ENCODE peak calls at places on chromosomes 2 and 18, in six cellular contexts. Z, B, C, Y, K and W are unnamed samples. For H3K27me3, the result is how much of the 10 kb centered on the place peaks cover.

GRCh38 chr2:42458396-42458795 is 35.4 kb downstream of the KCNG3 start:
- DNase-seq in Z (no peak), B (no peak), Y (no peak), C (no peak), K (no peak), W (no peak)

GRCh38 chr2:12967804-12968203 is 251.1 kb downstream of the TRIB2 start:
- DNase-seq in B (no peak), Y (no peak), K (no peak), C (peak), Z (no peak), W (no peak)

GRCh38 chr18:75607701-75608100 is 180.2 kb upstream of the SMIM21 start:
- DNase-seq in B (no peak), K (no peak), C (no peak), Y (no peak), Z (no peak), W (no peak)

GRCh38 chr2:11043245-11043644 is 112.0 kb upstream of the SLC66A3 start:
- DNase-seq in Z (no peak), C (no peak), K (no peak), Y (peak), B (no peak), W (no peak)

GRCh38 chr2:24683408-24683807 is 109.8 kb downstream of the PTRHD1 start:
- DNase-seq in K (no peak), B (no peak), Y (no peak), Z (no peak), C (no peak), W (no peak)

GRCh38 chr2:69509011-69509749 is 71.9 kb upstream of the NFU1 start:
- DNase-seq in Z (no peak), Y (no peak), K (no peak), B (no peak), C (no peak), W (no peak)

GRCh38 chr2:181780159-181781081 is 100.1 kb upstream of the NEUROD1 start:
- DNase-seq in B (no peak), Z (no peak), C (no peak), Y (no peak), K (no peak), W (no peak)

GRCh38 chr2:105418527-105418926 is 19.7 kb upstream of the FHL2 start:
- DNase-seq in C (peak), B (no peak), Y (no peak), Z (no peak), K (no peak), W (no peak)

GRCh38 chr18:79523738-79524180 is 128.0 kb downstream of the NFATC1 start:
- DNase-seq in Z (peak), K (no peak), C (no peak), Y (no peak), B (no peak), W (no peak)

GRCh38 chr2:239739206-239739605 is 285.9 kb downstream of the NDUFA10 start:
- DNase-seq in Z (no peak), C (no peak), K (no peak), B (no peak), Y (no peak), W (no peak)

GRCh38 chr18:47418746-47419145 is 167.3 kb upstream of the SKOR2 start:
- DNase-seq in K (no peak), B (no peak), C (no peak), Y (no peak), Z (no peak), W (no peak)

GRCh38 chr2:60533114-60534033 is 20.1 kb downstream of the BCL11A start:
- DNase-seq in C (no peak), Z (no peak), Y (no peak), B (peak), K (peak), W (no peak)

GRCh38 chr18:67665266-67665665 is 148.7 kb upstream of the DSEL start:
- DNase-seq in C (no peak), B (no peak), K (no peak), Z (no peak), Y (no peak), W (no peak)

GRCh38 chr18:67805261-67805660 is 288.7 kb upstream of the DSEL start:
- DNase-seq in Y (no peak), C (no peak), B (no peak), Z (no peak), K (no peak), W (no peak)

GRCh38 chr18:58924473-58924872 is 59.8 kb downstream of the ZNF532 start:
- DNase-seq in C (no peak), K (no peak), B (no peak), Z (no peak), Y (no peak), W (no peak)

GRCh38 chr2:12766421-12766879 is 49.7 kb downstream of the TRIB2 start:
- DNase-seq in Y (no peak), B (no peak), K (no peak), C (no peak), Z (no peak), W (no peak)

GRCh38 chr2:105102963-105103421 is 65.1 kb downstream of the MRPS9 start:
- DNase-seq in Y (peak), C (no peak), Z (no peak), B (peak), K (no peak), W (peak)

GRCh38 chr18:63470751-63471150 is 6.0 kb upstream of the SERPINB5 start:
- DNase-seq in B (no peak), Y (no peak), K (no peak), Z (no peak), C (no peak), W (no peak)

GRCh38 chr2:122737429-122738077 is 982.1 kb downstream of the TSN start:
- DNase-seq in Z (peak), B (no peak), Y (no peak), C (no peak), K (no peak), W (no peak)

GRCh38 chr2:64535024-64535423 is 10.9 kb downstream of the AFTPH start:
- DNase-seq in C (no peak), Y (no peak), K (no peak), B (no peak), Z (no peak), W (no peak)

GRCh38 chr2:12918841-12919445 is 202.2 kb downstream of the TRIB2 start:
- DNase-seq in Z (no peak), K (no peak), C (no peak), Y (no peak), B (no peak), W (no peak)

GRCh38 chr2:227406177-227407031 is 18.7 kb upstream of the SCYGR1 start:
- DNase-seq in Y (peak), C (peak), K (peak), B (peak), Z (no peak), W (peak)

GRCh38 chr2:231557571-231558217 is 27.4 kb upstream of the NMUR1 start:
- DNase-seq in K (peak), B (peak), Z (peak), Y (peak), C (peak), W (peak)

GRCh38 chr2:86078801-86079545 is 26.7 kb downstream of the POLR1A start:
- DNase-seq in K (peak), B (no peak), C (no peak), Y (no peak), Z (no peak), W (no peak)

GRCh38 chr2:29053680-29054400 is 20.5 kb downstream of the PCARE start:
- DNase-seq in C (no peak), B (no peak), Z (no peak), K (peak), Y (no peak), W (peak)

GRCh38 chr18:76373297-76373696 is 121.7 kb downstream of the ZNF516 start:
- DNase-seq in Y (no peak), Z (no peak), B (no peak), K (no peak), C (no peak), W (no peak)

GRCh38 chr2:229901819-229902218 is 20.0 kb downstream of the TRIP12 start:
- DNase-seq in C (peak), Z (no peak), Y (no peak), B (no peak), K (peak), W (peak)

GRCh38 chr2:196515041-196515440 is 124.5 kb upstream of the CCDC150 start:
- DNase-seq in B (no peak), K (no peak), Z (no peak), C (no peak), Y (no peak), W (no peak)

GRCh38 chr2:234026111-234026510 is 24.4 kb upstream of the SPP2 start:
- DNase-seq in C (no peak), Y (no peak), Z (no peak), B (no peak), K (no peak), W (no peak)

GRCh38 chr18:36340232-36340631 is 42.7 kb downstream of the FHOD3 start:
- DNase-seq in Y (no peak), B (no peak), C (no peak), K (no peak), Z (no peak), W (no peak)

GRCh38 chr18:9838144-9838877 is 47.5 kb upstream of the TXNDC2 start:
- DNase-seq in C (no peak), Y (peak), K (no peak), B (no peak), Z (no peak), W (peak)

GRCh38 chr2:158179660-158180059 is 78.0 kb downstream of the UPP2 start:
- DNase-seq in Y (no peak), C (no peak), B (peak), Z (no peak), K (no peak), W (peak)

GRCh38 chr2:74474481-74474880 is 2.0 kb upstream of the MRPL53 start:
- DNase-seq in K (no peak), Z (no peak), C (no peak), B (no peak), Y (no peak), W (no peak)

GRCh38 chr2:23241106-23241505 is 143.9 kb upstream of the KLHL29 start:
- DNase-seq in Z (no peak), K (no peak), C (no peak), Y (no peak), B (no peak), W (no peak)

GRCh38 chr2:263774-264492 is at the start of gene SH3YL1:
- DNase-seq in B (no peak), C (no peak), K (peak), Z (no peak), Y (no peak), W (peak)

GRCh38 chr2:226184940-226185575 is 614.6 kb downstream of the IRS1 start:
- DNase-seq in C (no peak), K (no peak), Z (no peak), B (no peak), Y (no peak), W (no peak)

GRCh38 chr18:34978953-34979608 is 62.1 kb upstream of the MAPRE2 start:
- DNase-seq in K (peak), Z (peak), C (peak), B (peak), Y (no peak), W (peak)
- H3K27me3 ChIP-seq in K (under half), Z (under half), C (under half), B (under half), Y (half or more), W (under half)

DNA sequence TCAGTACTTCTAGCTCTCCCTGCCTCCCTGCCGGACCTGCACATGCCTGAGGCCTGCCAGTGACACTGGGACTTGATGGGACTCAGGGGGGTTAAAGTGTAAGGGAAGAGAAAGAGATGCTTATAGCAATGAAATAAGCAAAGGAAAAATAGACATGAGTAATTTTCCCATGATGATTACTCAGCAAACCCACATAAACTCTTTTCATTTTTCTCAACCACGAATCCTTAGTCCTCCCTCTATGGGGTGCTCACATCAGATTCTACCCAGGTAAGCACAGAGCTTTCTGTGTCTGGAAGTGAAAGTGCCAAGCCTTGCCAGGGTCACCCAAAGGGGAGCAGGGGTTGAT is 44.8 kb upstream of the ANKRD62 start:
- DNase-seq in K (no peak), B (no peak), C (no peak), Y (no peak), Z (no peak), W (no peak)
- TF ChIP-seq JUND in K (no peak), B (no peak), C (no peak), Y (no peak), Z (no peak), W (no peak)

GRCh38 chr2:176139170-176139611 is 9.7 kb downstream of the HOXD8 start:
- DNase-seq in Z (no peak), C (no peak), B (no peak), Y (peak), K (peak), W (no peak)

GRCh38 chr2:176136375-176137248 is 7.1 kb downstream of the HOXD8 start:
- DNase-seq in C (no peak), Y (peak), B (no peak), K (peak), Z (no peak), W (no peak)

GRCh38 chr2:176138526-176139169 is 9.1 kb downstream of the HOXD8 start:
- DNase-seq in Y (peak), C (no peak), K (no peak), B (no peak), Z (no peak), W (no peak)

GRCh38 chr2:176137249-176137573 is 7.7 kb downstream of the HOXD8 start:
- DNase-seq in B (no peak), C (no peak), Z (no peak), K (no peak), Y (no peak), W (no peak)

DNA sequence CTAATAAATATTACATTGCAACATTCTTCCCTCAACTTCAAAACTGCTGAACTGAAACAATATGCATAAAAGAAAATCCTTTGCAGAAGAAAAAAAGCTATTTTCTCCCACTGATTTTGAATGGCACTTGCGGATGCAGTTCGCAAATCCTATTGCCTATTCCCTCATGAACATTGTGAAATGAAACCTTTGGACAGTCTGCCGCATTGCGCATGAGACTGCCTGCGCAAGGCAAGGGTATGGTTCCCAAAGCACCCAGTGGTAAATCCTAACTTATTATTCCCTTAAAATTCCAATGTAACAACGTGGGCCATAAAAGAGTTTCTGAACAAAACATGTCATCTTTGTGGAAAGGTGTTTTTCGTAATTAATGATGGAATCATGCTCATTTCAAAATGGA is 8.4 kb downstream of the HOXD8 start:
- DNase-seq in Z (no peak), C (no peak), Y (no peak), K (no peak), B (peak), W (no peak)
- H3K27me3 ChIP-seq in Z (under half), C (under half), Y (half or more), K (under half), B (half or more), W (under half)

DNA sequence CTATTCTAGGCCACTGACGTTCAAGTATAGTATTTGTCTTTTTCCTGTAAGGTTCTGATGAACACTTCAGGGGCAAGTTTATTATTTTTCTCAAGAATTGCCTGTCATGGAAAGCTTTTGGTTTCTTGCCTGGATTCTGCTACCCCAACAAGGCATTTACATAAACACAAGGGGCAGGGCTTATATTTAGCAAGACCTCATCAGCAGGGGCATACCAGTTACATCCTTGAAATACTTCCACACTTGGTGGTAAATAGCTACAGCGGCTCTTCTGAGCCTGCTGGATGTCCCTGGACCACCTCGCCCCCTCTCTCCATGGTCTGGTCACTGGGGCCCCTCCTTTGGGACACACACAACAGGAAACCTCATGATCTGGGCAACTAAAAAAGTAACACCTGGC is 44.6 kb downstream of the KCNE4 start:
- DNase-seq in B (no peak), Y (no peak), K (no peak), C (no peak), Z (no peak), W (no peak)
- TF ChIP-seq JUND in B (no peak), Y (no peak), K (no peak), C (no peak), Z (no peak), W (no peak)